ENCODE peak calls at places on chromosome 19, in eight cellular contexts. U is retinal pigment epithelial cell; R is colonic mucosa; X is CD4-positive, alpha-beta T cell; O is gastrocnemius medialis; Z is BJ; W is Calu3; K is endothelial cell. N is an unnamed sample.

GRCh38 chr19:9622531-9622930 is 1.5 kb upstream of the ZNF561 start:
- DNase-seq in R (no peak), X (no peak), O (no peak), U (no peak), W (no peak), K (no peak), Z (no peak), N (no peak)

GRCh38 chr19:16085115-16085514 is 8.8 kb downstream of the TPM4 start:
- DNase-seq in W (no peak), X (no peak), Z (no peak), O (no peak), K (no peak), R (no peak), U (no peak), N (no peak)

GRCh38 chr19:46786236-46787039 is 2.0 kb downstream of the SLC1A5 start:
- DNase-seq in R (peak; percentile 84), X (peak; percentile 74), K (peak; percentile 37), O (peak; percentile 40), W (peak; percentile 69), U (peak; percentile 64), Z (peak; percentile 67), N (peak; percentile 81)

GRCh38 chr19:17058236-17058635 is 17.0 kb downstream of the HAUS8 start:
- DNase-seq in X (no peak), R (no peak), Z (no peak), W (no peak), U (no peak), K (no peak), O (no peak), N (no peak)

GRCh38 chr19:17475541-17476115 is 5.3 kb downstream of the SLC27A1 start:
- DNase-seq in K (no peak), O (peak; percentile 65), X (no peak), Z (no peak), W (peak; percentile 90), U (no peak), R (no peak), N (no peak)

GRCh38 chr19:16509141-16510061 is 13.2 kb downstream of the C19orf44 start:
- DNase-seq in W (no peak), O (no peak), K (no peak), R (no peak), Z (no peak), X (no peak), U (no peak), N (no peak)

GRCh38 chr19:41866284-41866683 is 6.2 kb downstream of the RPS19 start:
- DNase-seq in O (no peak), X (no peak), R (no peak), U (no peak), Z (no peak), W (no peak), K (no peak), N (no peak)

GRCh38 chr19:35033067-35034004 is 3.1 kb downstream of the SCN1B start:
- DNase-seq in X (no peak), W (no peak), U (no peak), O (no peak), Z (no peak), R (no peak), K (no peak), N (no peak)

GRCh38 chr19:3080281-3080680 is 13.9 kb upstream of the GNA11 start:
- DNase-seq in X (no peak), O (no peak), W (no peak), R (peak; percentile 83), U (no peak), K (no peak), Z (no peak), N (no peak)

GRCh38 chr19:54160182-54160811 is 776 bp upstream of the LENG1 start:
- DNase-seq in U (no peak), K (no peak), W (no peak), O (no peak), X (no peak), Z (no peak), R (peak; percentile 46), N (no peak)

GRCh38 chr19:16288544-16288943 is 36.1 kb upstream of the KLF2 start:
- DNase-seq in W (no peak), U (no peak), Z (no peak), O (no peak), X (no peak), R (no peak), K (no peak), N (no peak)

GRCh38 chr19:56107626-56108351 is 13.3 kb downstream of the ZNF787 start:
- DNase-seq in O (no peak), U (no peak), R (no peak), Z (no peak), W (no peak), K (no peak), X (no peak), N (no peak)

GRCh38 chr19:17236831-17237543 is 8.7 kb downstream of the NR2F6 start:
- DNase-seq in W (no peak), K (no peak), U (no peak), X (no peak), R (no peak), O (no peak), Z (no peak), N (no peak)

GRCh38 chr19:18603958-18604819 is 2.4 kb downstream of the CRLF1 start:
- DNase-seq in O (no peak), W (no peak), Z (no peak), U (no peak), X (no peak), K (no peak), R (no peak), N (no peak)

GRCh38 chr19:22607653-22608430 is 26.3 kb upstream of the ZNF492 start:
- DNase-seq in O (no peak), W (no peak), U (no peak), X (no peak), R (no peak), Z (no peak), K (no peak), N (no peak)

GRCh38 chr19:36032251-36033104 is at the start of gene CLIP3:
- DNase-seq in Z (no peak), R (peak; percentile 32), U (no peak), X (peak; percentile 46), W (no peak), O (no peak), K (peak; percentile 73), N (peak; percentile 81)

GRCh38 chr19:15357906-15358305 is 21.7 kb downstream of the AKAP8 start:
- DNase-seq in O (no peak), U (no peak), R (no peak), X (no peak), Z (no peak), K (no peak), W (no peak), N (no peak)

GRCh38 chr19:6925801-6926751 is 38.7 kb downstream of the ADGRE1 start:
- DNase-seq in R (no peak), W (no peak), O (no peak), K (no peak), X (peak; percentile 13), Z (no peak), U (no peak), N (peak; percentile 22)

GRCh38 chr19:44823373-44823698 is 14.4 kb downstream of the BCAM start:
- DNase-seq in R (no peak), K (no peak), O (no peak), U (no peak), X (no peak), W (no peak), Z (no peak), N (no peak)
- TF ChIP-seq CTCF in R (no peak), K (no peak), O (no peak), U (no peak), X (no peak), W (no peak), Z (no peak), N (no peak)

DNA sequence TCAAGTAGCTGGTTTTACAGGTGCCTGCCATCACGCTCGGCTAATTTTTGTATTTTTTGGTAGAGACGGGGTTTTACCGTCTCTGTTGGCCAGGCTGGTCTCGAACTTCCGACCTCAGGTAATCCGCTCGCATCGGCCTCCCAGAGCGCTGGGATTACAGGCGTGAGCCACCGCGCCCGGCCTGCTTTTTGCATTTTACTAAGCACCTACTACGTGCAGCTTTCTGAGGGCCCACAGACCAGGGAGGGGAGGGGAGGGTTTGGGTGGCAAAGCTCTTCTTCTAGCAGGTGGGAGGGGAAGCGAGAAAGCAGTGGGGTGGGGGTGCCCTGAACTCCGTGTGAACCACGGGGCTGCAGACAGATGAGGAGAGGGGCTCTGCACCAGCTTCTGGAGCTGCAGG is 15.0 kb downstream of the PALM start:
- DNase-seq in R (no peak), W (no peak), K (no peak), O (no peak), Z (no peak), U (no peak), X (no peak), N (no peak)
- TF ChIP-seq CTCF in R (no peak), W (no peak), K (no peak), O (no peak), Z (no peak), U (no peak), X (no peak), N (no peak)

GRCh38 chr19:49677901-49678674 is 1.0 kb downstream of the PRMT1 start:
- DNase-seq in U (no peak), Z (no peak), R (peak; percentile 86), X (peak; percentile 74), W (peak; percentile 86), O (peak; percentile 41), K (peak; percentile 93), N (peak; percentile 72)
- TF ChIP-seq CTCF in U (peak; percentile 74), Z (peak; percentile 69), R (peak; percentile 39), X (peak; percentile 73), W (peak; percentile 85), O (peak; percentile 80), K (peak; percentile 73), N (peak; percentile 53)

GRCh38 chr19:11736696-11737095 is 2.0 kb downstream of the ZNF823 start:
- DNase-seq in R (peak; percentile 31), Z (peak; percentile 10), X (no peak), K (no peak), W (no peak), O (peak; percentile 3), U (no peak), N (peak; percentile 57)

GRCh38 chr19:11735375-11735774 is 3.4 kb downstream of the ZNF823 start:
- DNase-seq in R (peak; percentile 56), X (no peak), K (no peak), W (no peak), O (no peak), U (no peak), Z (no peak), N (no peak)

GRCh38 chr19:11738746-11739620 is at the start of gene ZNF823:
- DNase-seq in X (peak; percentile 92), O (peak; percentile 96), U (peak; percentile 92), K (peak; percentile 96), W (peak; percentile 97), R (peak; percentile 100), Z (peak; percentile 91), N (peak; percentile 95)

DNA sequence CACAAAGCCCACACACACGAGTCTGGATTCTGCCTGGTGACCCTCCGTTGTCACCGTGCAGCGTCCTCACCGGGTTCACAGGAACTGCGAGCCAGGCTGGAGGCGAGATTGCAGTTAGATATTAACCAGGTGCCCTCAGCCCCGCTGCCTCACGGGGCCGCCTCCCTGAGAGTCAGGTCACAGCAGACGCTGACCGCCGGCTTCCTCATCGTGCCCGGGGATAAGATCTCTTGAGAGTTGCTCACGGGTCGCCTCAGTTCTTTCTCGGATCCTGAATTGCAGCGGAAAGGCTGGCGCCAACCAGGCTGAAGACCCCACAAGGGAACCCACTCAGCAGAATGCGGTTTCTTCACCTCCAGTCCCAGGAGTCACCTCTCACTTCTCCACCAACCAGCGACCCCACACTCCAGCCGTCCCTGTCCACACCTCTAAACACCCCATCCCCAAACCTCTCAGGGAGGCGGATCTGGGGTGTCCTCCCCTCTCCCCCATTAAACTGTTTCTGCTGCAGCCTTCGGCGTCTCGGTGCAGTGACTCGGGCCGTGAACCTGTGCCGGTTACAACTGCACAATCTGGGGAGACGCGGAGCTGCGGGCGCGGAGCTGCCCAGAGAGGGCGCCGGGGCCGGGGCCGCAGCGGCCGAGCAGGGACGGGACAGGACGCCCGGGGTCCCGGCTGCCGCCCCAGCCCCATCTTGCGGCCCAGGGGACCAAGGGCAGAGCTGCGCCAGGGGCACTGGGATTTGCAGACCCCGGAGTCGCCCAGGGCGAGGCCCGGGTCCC is 591 bp downstream of the ZNF823 start:
- DNase-seq in K (peak; percentile 49), W (peak; percentile 68), O (peak; percentile 2), X (peak; percentile 6), Z (no peak), R (peak; percentile 89), U (no peak), N (peak; percentile 50)
- TF ChIP-seq CTCF in K (no peak), W (no peak), O (no peak), X (no peak), Z (peak; percentile 3), R (no peak), U (no peak), N (peak; percentile 22)